ENCODE peak calls at places on chromosomes 7 and 10, in four cellular contexts. One of them, this sample, is unnamed.

GRCh38 chr7:128210590-128211570 is 30.2 kb upstream of the LEP start:
- DNase-seq in T-helper 2 cell: no peak
- DNase-seq in NAMALWA: no peak
- DNase-seq in stimulated activated CD4-positive, alpha-beta T cell treated with anti-CD3 and anti-CD28 coated beads, Interleukin-1b, Interleukin-23, amount 100 ng/mL, for 1 hour: no peak
- DNase-seq in this sample: no peak

GRCh38 chr10:74921744-74922143 is 95.3 kb downstream of the KAT6B start:
- DNase-seq in T-helper 2 cell: no peak
- DNase-seq in NAMALWA: no peak
- DNase-seq in stimulated activated CD4-positive, alpha-beta T cell treated with anti-CD3 and anti-CD28 coated beads, Interleukin-1b, Interleukin-23, amount 100 ng/mL, for 1 hour: no peak
- DNase-seq in this sample: no peak

GRCh38 chr7:140640060-140640611 is 477 bp downstream of the DENND2A start:
- DNase-seq in T-helper 2 cell: no peak
- DNase-seq in NAMALWA: no peak
- DNase-seq in stimulated activated CD4-positive, alpha-beta T cell treated with anti-CD3 and anti-CD28 coated beads, Interleukin-1b, Interleukin-23, amount 100 ng/mL, for 1 hour: no peak
- DNase-seq in this sample: peak; percentile 10

GRCh38 chr10:58028597-58029366 is 238.9 kb downstream of the IPMK start:
- DNase-seq in T-helper 2 cell: no peak
- DNase-seq in NAMALWA: no peak
- DNase-seq in stimulated activated CD4-positive, alpha-beta T cell treated with anti-CD3 and anti-CD28 coated beads, Interleukin-1b, Interleukin-23, amount 100 ng/mL, for 1 hour: no peak
- DNase-seq in this sample: no peak

GRCh38 chr10:58647770-58648169 is 135.1 kb downstream of the BICC1 start:
- DNase-seq in T-helper 2 cell: no peak
- DNase-seq in NAMALWA: no peak
- DNase-seq in stimulated activated CD4-positive, alpha-beta T cell treated with anti-CD3 and anti-CD28 coated beads, Interleukin-1b, Interleukin-23, amount 100 ng/mL, for 1 hour: no peak
- DNase-seq in this sample: no peak

GRCh38 chr10:42954776-42955492 is 121.9 kb upstream of the RET start:
- DNase-seq in T-helper 2 cell: no peak
- DNase-seq in NAMALWA: no peak
- DNase-seq in stimulated activated CD4-positive, alpha-beta T cell treated with anti-CD3 and anti-CD28 coated beads, Interleukin-1b, Interleukin-23, amount 100 ng/mL, for 1 hour: no peak
- DNase-seq in this sample: no peak

GRCh38 chr10:100890696-100891271 is 22.0 kb upstream of the SLF2 start:
- DNase-seq in T-helper 2 cell: no peak
- DNase-seq in NAMALWA: no peak
- DNase-seq in stimulated activated CD4-positive, alpha-beta T cell treated with anti-CD3 and anti-CD28 coated beads, Interleukin-1b, Interleukin-23, amount 100 ng/mL, for 1 hour: no peak
- DNase-seq in this sample: no peak

GRCh38 chr10:15122477-15123030 is 25.4 kb downstream of the RPP38 start:
- DNase-seq in T-helper 2 cell: no peak
- DNase-seq in NAMALWA: no peak
- DNase-seq in stimulated activated CD4-positive, alpha-beta T cell treated with anti-CD3 and anti-CD28 coated beads, Interleukin-1b, Interleukin-23, amount 100 ng/mL, for 1 hour: no peak
- DNase-seq in this sample: no peak

GRCh38 chr10:11245510-11245909 is 227.8 kb downstream of the CELF2 start:
- DNase-seq in T-helper 2 cell: no peak
- DNase-seq in NAMALWA: peak; percentile 26
- DNase-seq in stimulated activated CD4-positive, alpha-beta T cell treated with anti-CD3 and anti-CD28 coated beads, Interleukin-1b, Interleukin-23, amount 100 ng/mL, for 1 hour: no peak
- DNase-seq in this sample: no peak

GRCh38 chr7:120695848-120696247 is 162.1 kb downstream of the TSPAN12 start:
- DNase-seq in T-helper 2 cell: no peak
- DNase-seq in NAMALWA: no peak
- DNase-seq in stimulated activated CD4-positive, alpha-beta T cell treated with anti-CD3 and anti-CD28 coated beads, Interleukin-1b, Interleukin-23, amount 100 ng/mL, for 1 hour: no peak
- DNase-seq in this sample: no peak

GRCh38 chr10:99834410-99834809 is 52.0 kb downstream of the ABCC2 start:
- DNase-seq in T-helper 2 cell: no peak
- DNase-seq in NAMALWA: no peak
- DNase-seq in stimulated activated CD4-positive, alpha-beta T cell treated with anti-CD3 and anti-CD28 coated beads, Interleukin-1b, Interleukin-23, amount 100 ng/mL, for 1 hour: no peak
- DNase-seq in this sample: no peak

GRCh38 chr10:88992945-88993537 is 2.4 kb downstream of the FAS start:
- DNase-seq in T-helper 2 cell: no peak
- DNase-seq in NAMALWA: no peak
- DNase-seq in stimulated activated CD4-positive, alpha-beta T cell treated with anti-CD3 and anti-CD28 coated beads, Interleukin-1b, Interleukin-23, amount 100 ng/mL, for 1 hour: no peak
- DNase-seq in this sample: no peak

GRCh38 chr10:13437026-13437555 is 89.0 kb upstream of the SEPHS1 start:
- DNase-seq in T-helper 2 cell: no peak
- DNase-seq in NAMALWA: no peak
- DNase-seq in stimulated activated CD4-positive, alpha-beta T cell treated with anti-CD3 and anti-CD28 coated beads, Interleukin-1b, Interleukin-23, amount 100 ng/mL, for 1 hour: no peak
- DNase-seq in this sample: no peak

GRCh38 chr10:97760461-97761257 is 11.1 kb downstream of the SFRP5 start:
- DNase-seq in T-helper 2 cell: no peak
- DNase-seq in NAMALWA: no peak
- DNase-seq in stimulated activated CD4-positive, alpha-beta T cell treated with anti-CD3 and anti-CD28 coated beads, Interleukin-1b, Interleukin-23, amount 100 ng/mL, for 1 hour: no peak
- DNase-seq in this sample: no peak

GRCh38 chr7:48438196-48438595 is 266.9 kb downstream of the ABCA13 start:
- DNase-seq in T-helper 2 cell: no peak
- DNase-seq in NAMALWA: no peak
- DNase-seq in stimulated activated CD4-positive, alpha-beta T cell treated with anti-CD3 and anti-CD28 coated beads, Interleukin-1b, Interleukin-23, amount 100 ng/mL, for 1 hour: no peak
- DNase-seq in this sample: no peak

GRCh38 chr7:77327067-77327931 is 88.8 kb downstream of the GSAP start:
- DNase-seq in T-helper 2 cell: no peak
- DNase-seq in NAMALWA: no peak
- DNase-seq in stimulated activated CD4-positive, alpha-beta T cell treated with anti-CD3 and anti-CD28 coated beads, Interleukin-1b, Interleukin-23, amount 100 ng/mL, for 1 hour: no peak
- DNase-seq in this sample: no peak

GRCh38 chr10:74502963-74503608 is 323.3 kb upstream of the KAT6B start:
- DNase-seq in T-helper 2 cell: no peak
- DNase-seq in NAMALWA: no peak
- DNase-seq in stimulated activated CD4-positive, alpha-beta T cell treated with anti-CD3 and anti-CD28 coated beads, Interleukin-1b, Interleukin-23, amount 100 ng/mL, for 1 hour: no peak
- DNase-seq in this sample: no peak

GRCh38 chr7:1086588-1087461 is 1.1 kb upstream of the GPER1 start:
- DNase-seq in T-helper 2 cell: peak; percentile 35
- DNase-seq in NAMALWA: peak; percentile 98
- DNase-seq in stimulated activated CD4-positive, alpha-beta T cell treated with anti-CD3 and anti-CD28 coated beads, Interleukin-1b, Interleukin-23, amount 100 ng/mL, for 1 hour: peak; percentile 29
- DNase-seq in this sample: peak; percentile 67

GRCh38 chr7:1777122-1777521 is 107.0 kb downstream of the ELFN1 start:
- DNase-seq in T-helper 2 cell: no peak
- DNase-seq in NAMALWA: no peak
- DNase-seq in stimulated activated CD4-positive, alpha-beta T cell treated with anti-CD3 and anti-CD28 coated beads, Interleukin-1b, Interleukin-23, amount 100 ng/mL, for 1 hour: no peak
- DNase-seq in this sample: no peak

GRCh38 chr10:2987185-2987768 is 80.1 kb upstream of the PFKP start:
- DNase-seq in T-helper 2 cell: no peak
- DNase-seq in NAMALWA: no peak
- DNase-seq in stimulated activated CD4-positive, alpha-beta T cell treated with anti-CD3 and anti-CD28 coated beads, Interleukin-1b, Interleukin-23, amount 100 ng/mL, for 1 hour: no peak
- DNase-seq in this sample: no peak

GRCh38 chr10:32909461-32909860 is 48.6 kb downstream of the ITGB1 start:
- DNase-seq in T-helper 2 cell: no peak
- DNase-seq in NAMALWA: no peak
- DNase-seq in stimulated activated CD4-positive, alpha-beta T cell treated with anti-CD3 and anti-CD28 coated beads, Interleukin-1b, Interleukin-23, amount 100 ng/mL, for 1 hour: no peak
- DNase-seq in this sample: no peak

GRCh38 chr10:22252801-22253577 is 35.2 kb upstream of the EBLN1 start:
- DNase-seq in T-helper 2 cell: peak; percentile 31
- DNase-seq in NAMALWA: no peak
- DNase-seq in stimulated activated CD4-positive, alpha-beta T cell treated with anti-CD3 and anti-CD28 coated beads, Interleukin-1b, Interleukin-23, amount 100 ng/mL, for 1 hour: no peak
- DNase-seq in this sample: peak; percentile 51

GRCh38 chr7:87263537-87263936 is 44.0 kb upstream of the TMEM243 start:
- DNase-seq in T-helper 2 cell: no peak
- DNase-seq in NAMALWA: no peak
- DNase-seq in stimulated activated CD4-positive, alpha-beta T cell treated with anti-CD3 and anti-CD28 coated beads, Interleukin-1b, Interleukin-23, amount 100 ng/mL, for 1 hour: no peak
- DNase-seq in this sample: no peak

GRCh38 chr7:17437586-17437985 is 139.1 kb downstream of the AHR start:
- DNase-seq in T-helper 2 cell: no peak
- DNase-seq in NAMALWA: no peak
- DNase-seq in stimulated activated CD4-positive, alpha-beta T cell treated with anti-CD3 and anti-CD28 coated beads, Interleukin-1b, Interleukin-23, amount 100 ng/mL, for 1 hour: no peak
- DNase-seq in this sample: no peak

GRCh38 chr7:114160925-114161324 is 242.1 kb upstream of the PPP1R3A start:
- DNase-seq in T-helper 2 cell: no peak
- DNase-seq in NAMALWA: no peak
- DNase-seq in stimulated activated CD4-positive, alpha-beta T cell treated with anti-CD3 and anti-CD28 coated beads, Interleukin-1b, Interleukin-23, amount 100 ng/mL, for 1 hour: no peak
- DNase-seq in this sample: no peak

This sample was measured in naive thymus-derived CD4-positive, alpha-beta T cell.